ENCODE peak calls at places on chromosomes 16 and 17, in four cellular contexts. F is mucosa of descending colon; M is effector memory CD4-positive, alpha-beta T cell; K is MM.1S. J is an unnamed sample. For H3K36me3, the result is how much of the 10 kb centered on the place peaks cover.

GRCh38 chr17:57869599-57870282 is 19.9 kb upstream of the MRPS23 start:
- DNase-seq in F (no peak), K (no peak), M (no peak), J (no peak)

GRCh38 chr17:66715745-66716156 is 119.2 kb upstream of the CACNG5 start:
- DNase-seq in M (no peak), K (peak), F (peak), J (peak)

GRCh38 chr17:74028717-74029116 is 174.8 kb upstream of the RPL38 start:
- DNase-seq in K (no peak), F (no peak), M (no peak), J (no peak)

GRCh38 chr17:8889458-8890210 is 22.2 kb upstream of the PIK3R6 start:
- DNase-seq in K (no peak), F (no peak), M (no peak), J (no peak)

GRCh38 chr17:50514936-50515702 is 6.9 kb downstream of the MYCBPAP start:
- DNase-seq in K (no peak), M (no peak), F (no peak), J (peak)

GRCh38 chr17:68248886-68249872 is 1.3 kb downstream of the AMZ2 start:
- DNase-seq in F (no peak), M (no peak), K (no peak), J (no peak)

GRCh38 chr17:55307879-55308278 is 43.1 kb downstream of the HLF start:
- DNase-seq in K (no peak), M (no peak), F (no peak), J (no peak)

GRCh38 chr17:50059759-50060273 is 3.9 kb downstream of the ITGA3 start:
- DNase-seq in M (no peak), F (no peak), K (no peak), J (no peak)

GRCh38 chr17:59409336-59410048 is 78.0 kb downstream of the YPEL2 start:
- DNase-seq in K (no peak), M (no peak), F (no peak), J (no peak)

GRCh38 chr17:6636616-6637457 is 3.7 kb downstream of the KIAA0753 start:
- DNase-seq in F (no peak), M (no peak), K (no peak), J (no peak)

GRCh38 chr16:906296-906695 is 64.5 kb downstream of the LMF1 start:
- DNase-seq in K (no peak), M (no peak), F (no peak), J (no peak)

GRCh38 chr17:19378416-19379293 is at the start of gene MAPK7:
- DNase-seq in M (no peak), K (no peak), F (no peak), J (no peak)
- H3K36me3 ChIP-seq in M (under half), K (under half), F (under half), J (half or more)

GRCh38 chr17:80382956-80383355 is 32.0 kb upstream of the ENDOV start:
- DNase-seq in F (no peak), M (no peak), K (no peak), J (no peak)

GRCh38 chr17:80385046-80385445 is 29.9 kb upstream of the ENDOV start:
- DNase-seq in M (no peak), K (no peak), F (no peak), J (no peak)

GRCh38 chr17:80386341-80386740 is 28.6 kb upstream of the ENDOV start:
- DNase-seq in K (no peak), M (no peak), F (no peak), J (no peak)

GRCh38 chr17:80382446-80382845 is 32.5 kb upstream of the ENDOV start:
- DNase-seq in F (no peak), K (no peak), M (no peak), J (no peak)

DNA sequence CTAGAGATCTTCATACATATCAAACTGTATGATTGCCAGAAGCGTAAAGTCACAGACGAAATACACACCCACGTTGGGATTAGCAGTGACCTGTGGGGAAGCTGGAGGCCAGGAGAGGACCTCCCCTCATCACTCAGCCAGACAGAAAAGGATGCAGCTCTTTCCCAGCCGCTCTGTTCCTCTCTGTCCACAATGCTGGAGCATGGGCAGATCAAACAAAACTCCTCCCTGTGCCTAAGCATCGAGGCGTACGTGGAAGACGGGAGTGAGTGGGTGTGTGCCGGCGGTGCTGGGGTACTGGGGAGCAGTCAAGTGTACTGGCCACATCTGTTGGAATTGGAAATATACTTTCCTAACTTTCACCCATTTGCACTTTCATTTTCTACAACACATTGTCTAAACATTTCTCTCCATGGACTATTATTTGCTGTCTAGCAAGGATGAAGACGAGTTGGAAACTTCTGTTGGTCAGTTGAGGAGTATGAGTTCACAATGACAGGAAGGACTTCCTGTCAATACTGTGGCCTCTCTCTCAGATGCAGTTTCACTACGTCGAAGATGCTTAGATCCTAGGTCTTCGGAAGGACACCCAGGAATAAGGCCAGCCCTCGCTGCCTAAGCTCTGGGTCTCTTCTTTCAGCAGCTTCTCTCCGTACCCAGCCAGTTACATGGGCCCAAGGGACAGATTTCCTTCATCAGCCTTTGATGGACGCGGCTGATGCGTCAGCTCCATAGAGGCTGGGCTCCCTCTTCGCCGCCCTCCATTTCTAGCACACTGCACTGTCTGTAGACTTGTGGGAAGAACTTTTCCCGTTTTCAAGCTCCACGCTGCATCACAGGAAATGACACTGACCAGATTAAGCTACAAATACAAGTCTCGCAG is 30.6 kb upstream of the ENDOV start:
- DNase-seq in F (no peak), M (no peak), K (no peak), J (no peak)
- H3K36me3 ChIP-seq in F (under half), M (half or more), K (under half), J (half or more)

GRCh38 chr16:74623214-74623842 is 16.4 kb upstream of the GLG1 start:
- DNase-seq in K (peak), M (no peak), F (peak), J (peak)
- H3K36me3 ChIP-seq in K (under half), M (under half), F (under half), J (half or more)

DNA sequence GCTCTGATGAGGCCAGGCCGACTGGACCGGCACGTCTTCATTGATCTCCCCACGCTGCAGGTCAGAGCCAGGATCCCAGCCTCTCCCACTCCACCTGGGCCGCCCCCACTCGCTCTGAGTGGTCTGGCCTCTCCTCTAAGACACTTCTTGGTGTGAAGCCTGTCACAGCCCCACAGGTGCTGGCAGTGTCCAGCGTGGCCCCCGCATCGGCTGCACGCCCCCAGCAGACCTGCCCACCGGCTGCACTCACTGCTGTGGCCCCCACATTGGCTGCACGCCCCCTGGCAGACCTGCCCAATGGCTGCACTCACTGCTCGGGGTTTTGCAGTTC is 15.8 kb upstream of the RPL13 start:
- DNase-seq in F (no peak), K (no peak), M (no peak), J (no peak)
- H3K36me3 ChIP-seq in F (under half), K (under half), M (under half), J (under half)